ENCODE peak calls at places on chromosomes 2 and 18, in four cellular contexts. T is CD4-positive, CD25-positive, alpha-beta regulatory T cell; D is tibial nerve; A is left ventricle myocardium inferior. Q is an unnamed sample.

GRCh38 chr2:24489465-24489864 is 1.6 kb upstream of the NCOA1 start:
- DNase-seq in T (no peak), D (no peak), A (no peak), Q (no peak)

GRCh38 chr2:239327536-239328305 is 73.1 kb downstream of the HDAC4 start:
- DNase-seq in T (no peak), D (no peak), A (no peak), Q (no peak)

GRCh38 chr2:70304501-70304900 is 2.6 kb upstream of the FAM136A start:
- DNase-seq in T (no peak), D (no peak), A (no peak), Q (no peak)

GRCh38 chr18:77058186-77058847 is 74.3 kb downstream of the MBP start:
- DNase-seq in T (no peak), D (peak; percentile 56), A (peak; percentile 81), Q (no peak)

GRCh38 chr18:24868760-24869237 is 408.4 kb downstream of the HRH4 start:
- DNase-seq in T (no peak), D (no peak), A (no peak), Q (no peak)

GRCh38 chr18:75478996-75479870 is 51.7 kb upstream of the SMIM21 start:
- DNase-seq in T (peak; percentile 57), D (peak; percentile 25), A (no peak), Q (peak; percentile 48)

GRCh38 chr2:241035818-241036396 is 37.5 kb downstream of the SNED1 start:
- DNase-seq in T (no peak), D (no peak), A (no peak), Q (peak; percentile 71)

GRCh38 chr2:61959381-61960293 is 54.2 kb downstream of the COMMD1 start:
- DNase-seq in T (no peak), D (no peak), A (no peak), Q (no peak)

GRCh38 chr2:55861733-55862132 is 61.8 kb downstream of the EFEMP1 start:
- DNase-seq in T (no peak), D (no peak), A (no peak), Q (no peak)

GRCh38 chr2:31997653-31998052 is 13.2 kb downstream of the MEMO1 start:
- DNase-seq in T (peak; percentile 53), D (no peak), A (no peak), Q (no peak)

GRCh38 chr2:207734636-207735512 is 23.4 kb downstream of the CCNYL1 start:
- DNase-seq in T (no peak), D (no peak), A (no peak), Q (no peak)

GRCh38 chr2:53768233-53768542 is 584 bp downstream of the CHAC2 start:
- DNase-seq in T (peak; percentile 78), D (no peak), A (no peak), Q (peak; percentile 56)

GRCh38 chr2:71613953-71614925 is 160.9 kb downstream of the DYSF start:
- DNase-seq in T (no peak), D (no peak), A (no peak), Q (no peak)

GRCh38 chr2:56705713-56706112 is 521.9 kb downstream of the CCDC85A start:
- DNase-seq in T (no peak), D (no peak), A (no peak), Q (no peak)

GRCh38 chr2:151204720-151205119 is 56.9 kb downstream of the RBM43 start:
- DNase-seq in T (no peak), D (no peak), A (no peak), Q (no peak)

GRCh38 chr2:152623076-152623740 is 94.1 kb downstream of the PRPF40A start:
- DNase-seq in T (no peak), D (no peak), A (no peak), Q (no peak)

GRCh38 chr2:65382776-65383357 is 49.5 kb downstream of the SPRED2 start:
- DNase-seq in T (peak; percentile 80), D (peak; percentile 65), A (peak; percentile 77), Q (peak; percentile 31)

GRCh38 chr2:56448403-56448998 is 264.7 kb downstream of the CCDC85A start:
- DNase-seq in T (no peak), D (no peak), A (no peak), Q (no peak)

GRCh38 chr2:100178864-100179263 is 36.5 kb upstream of the AFF3 start:
- DNase-seq in T (no peak), D (no peak), A (no peak), Q (no peak)

GRCh38 chr18:44602845-44603244 is 77.8 kb upstream of the SETBP1 start:
- DNase-seq in T (no peak), D (no peak), A (no peak), Q (no peak)

GRCh38 chr2:160583162-160583522 is 89.5 kb upstream of the RBMS1 start:
- DNase-seq in T (no peak), D (no peak), A (no peak), Q (no peak)

GRCh38 chr2:33375054-33375453 is 101.4 kb upstream of the RASGRP3 start:
- DNase-seq in T (no peak), D (no peak), A (no peak), Q (no peak)

GRCh38 chr18:74935411-74935810 is 273.5 kb downstream of the PTGR3 start:
- DNase-seq in T (no peak), D (no peak), A (no peak), Q (no peak)

GRCh38 chr2:57848723-57849122 is 197.9 kb upstream of the VRK2 start:
- DNase-seq in T (no peak), D (no peak), A (no peak), Q (no peak)

GRCh38 chr2:191833356-191833755 is 13.5 kb downstream of the CAVIN2 start:
- DNase-seq in T (no peak), D (no peak), A (no peak), Q (no peak)

GRCh38 chr2:125172181-125172580 is 1147.1 kb downstream of the CNTNAP5 start:
- DNase-seq in T (no peak), D (no peak), A (no peak), Q (no peak)

GRCh38 chr2:174916270-174916930 is 88.8 kb downstream of the CHN1 start:
- DNase-seq in T (no peak), D (no peak), A (no peak), Q (no peak)

GRCh38 chr2:164840458-164840929 is 1.1 kb downstream of the COBLL1 start:
- DNase-seq in T (no peak), D (no peak), A (peak; percentile 44), Q (no peak)

GRCh38 chr2:172434821-172435607 is 7.6 kb downstream of the ITGA6 start:
- DNase-seq in T (peak; percentile 79), D (no peak), A (no peak), Q (no peak)

GRCh38 chr2:172431993-172432392 is 4.6 kb downstream of the ITGA6 start:
- DNase-seq in T (no peak), D (no peak), A (no peak), Q (no peak)

GRCh38 chr2:172435608-172435911 is 8.2 kb downstream of the ITGA6 start:
- DNase-seq in T (no peak), D (no peak), A (no peak), Q (no peak)

GRCh38 chr2:172431428-172431827 is 4.0 kb downstream of the ITGA6 start:
- DNase-seq in T (no peak), D (no peak), A (peak; percentile 46), Q (no peak)

DNA sequence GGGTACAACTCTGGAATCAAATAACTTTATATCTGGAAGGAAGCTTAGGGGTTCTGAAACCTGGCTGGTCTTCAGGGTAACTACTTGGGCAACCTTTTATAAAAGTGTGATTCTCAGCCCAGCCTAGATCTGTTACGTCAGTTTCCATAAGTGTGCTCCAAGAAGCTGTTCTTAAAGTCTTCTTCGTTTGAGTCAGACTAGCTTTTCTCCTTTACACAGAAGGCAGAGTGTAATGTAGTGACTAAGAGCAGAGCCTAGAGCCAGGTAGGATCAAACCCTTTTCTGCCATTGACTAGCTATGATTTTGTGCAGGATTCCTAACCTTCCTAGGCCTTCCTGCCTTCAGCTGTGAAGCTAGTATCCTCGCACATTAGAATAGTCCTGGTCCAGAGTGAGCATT is 5.8 kb downstream of the ITGA6 start:
- DNase-seq in T (no peak), D (no peak), A (no peak), Q (no peak)
- H3K4me1 ChIP-seq in T (peaks cover 97% of the 10 kb centered on the region), D (peaks cover 32% of the 10 kb centered on the region), A (peaks cover 99% of the 10 kb centered on the region), Q (peaks cover 53% of the 10 kb centered on the region)

DNA sequence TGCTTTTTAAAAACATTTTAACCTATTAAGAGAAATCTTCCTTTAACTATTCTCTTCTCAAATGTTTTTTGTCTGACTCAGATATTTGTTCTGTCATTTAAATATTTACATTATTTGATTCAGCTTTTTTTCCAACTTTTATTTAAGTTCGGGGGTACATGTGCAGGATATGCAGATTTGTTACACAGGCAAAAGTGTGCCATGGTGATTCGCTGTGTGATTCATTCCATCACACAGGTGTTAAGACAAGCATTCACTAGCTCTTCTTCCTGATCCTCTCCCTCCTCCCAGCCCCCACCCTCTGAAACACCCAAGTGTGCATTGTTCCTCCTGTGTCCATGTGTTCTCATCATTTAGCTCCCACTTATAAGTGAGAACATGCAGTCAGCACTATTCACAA is 19.4 kb downstream of the SP100 start:
- DNase-seq in T (no peak), D (no peak), A (no peak), Q (no peak)
- H3K4me1 ChIP-seq in T (peaks cover 33% of the 10 kb centered on the region), D (no peaks in the 10 kb centered on the region), A (peaks cover 27% of the 10 kb centered on the region), Q (peaks cover 22% of the 10 kb centered on the region)

GRCh38 chr2:18830962-18831361 is 241.6 kb upstream of the NT5C1B start:
- DNase-seq in T (no peak), D (no peak), A (no peak), Q (no peak)

GRCh38 chr2:18834341-18834740 is 245.0 kb upstream of the NT5C1B start:
- DNase-seq in T (no peak), D (peak; percentile 16), A (no peak), Q (no peak)

GRCh38 chr2:18829976-18830375 is 240.6 kb upstream of the NT5C1B start:
- DNase-seq in T (no peak), D (no peak), A (no peak), Q (no peak)

GRCh38 chr2:18833941-18834340 is 244.6 kb upstream of the NT5C1B start:
- DNase-seq in T (no peak), D (no peak), A (no peak), Q (no peak)

GRCh38 chr2:18831916-18832510 is 242.6 kb upstream of the NT5C1B start:
- DNase-seq in T (no peak), D (no peak), A (no peak), Q (no peak)
- H3K4me1 ChIP-seq in T (no peaks in the 10 kb centered on the region), D (peaks cover 6% of the 10 kb centered on the region), A (peaks cover 62% of the 10 kb centered on the region), Q (no peaks in the 10 kb centered on the region)

DNA sequence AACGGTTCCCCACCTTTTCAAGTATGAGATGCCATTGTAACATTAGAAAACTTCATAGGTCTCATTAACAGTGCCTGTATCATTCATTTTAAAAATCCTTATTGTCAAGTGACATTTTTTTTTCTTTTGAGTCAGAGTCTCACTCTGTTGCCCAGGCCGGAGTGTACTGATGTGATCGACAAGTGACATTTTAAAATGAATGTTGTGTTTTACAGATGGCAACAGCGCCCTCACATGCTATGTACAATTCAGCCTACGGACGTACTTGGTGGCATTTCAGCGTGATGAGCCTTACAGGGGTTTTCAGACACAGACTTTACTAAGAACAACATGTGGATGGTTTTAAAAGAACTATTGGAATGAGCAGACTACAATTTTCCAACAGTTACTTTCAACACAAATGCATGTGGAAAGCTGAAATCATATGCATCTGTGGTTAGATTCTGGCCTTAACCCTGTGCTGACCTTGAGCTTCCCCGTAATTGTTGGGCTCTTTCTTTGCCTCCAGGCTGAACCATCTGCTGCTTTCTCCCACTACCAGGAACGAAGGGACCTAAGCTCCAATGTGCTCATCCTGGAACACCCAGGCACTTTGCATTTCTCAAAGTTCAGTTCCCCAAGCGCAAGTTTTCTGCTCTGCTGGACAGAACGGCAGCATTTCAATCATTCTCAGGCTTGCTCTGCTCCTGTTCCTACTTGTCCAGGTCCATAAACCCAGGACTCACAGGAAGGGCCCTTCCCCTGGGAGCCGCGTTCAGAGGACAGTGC is 119.9 kb upstream of the NDUFV2 start:
- DNase-seq in T (peak; percentile 28), D (no peak), A (no peak), Q (no peak)
- H3K4me1 ChIP-seq in T (no peaks in the 10 kb centered on the region), D (no peaks in the 10 kb centered on the region), A (no peaks in the 10 kb centered on the region), Q (no peaks in the 10 kb centered on the region)